ENCODE peak calls at places on chromosomes 13 and 19, in four cellular contexts. X is fibroblast of lung, R is dorsolateral prefrontal cortex, W is neural progenitor cell. H is an unnamed sample. For H3K27me3, the result is how much of the 10 kb centered on the place peaks cover.

GRCh38 chr19:18961767-18962423 is 20.9 kb upstream of the HOMER3 start:
- DNase-seq in X (no peak), R (no peak), W (peak), H (no peak)

GRCh38 chr19:2239771-2240770 is 3.4 kb downstream of the SF3A2 start:
- DNase-seq in X (peak), R (no peak), W (peak), H (no peak)

GRCh38 chr19:43699506-43700367 is 16.1 kb upstream of the IRGC start:
- DNase-seq in X (peak), R (peak), W (peak), H (no peak)

GRCh38 chr19:55070755-55071502 is 4.7 kb upstream of the EPS8L1 start:
- DNase-seq in X (peak), R (no peak), W (no peak), H (no peak)

GRCh38 chr13:92175330-92175729 is 776.9 kb downstream of the GPC5 start:
- DNase-seq in X (peak), R (no peak), W (peak), H (peak)

GRCh38 chr13:99385940-99386339 is 78.7 kb upstream of the GPR183 start:
- DNase-seq in X (no peak), R (no peak), W (no peak), H (no peak)

GRCh38 chr13:93227280-93227905 is 786 bp downstream of the GPC6 start:
- DNase-seq in X (peak), R (no peak), W (peak), H (peak)

GRCh38 chr19:22608441-22608840 is 25.7 kb upstream of the ZNF492 start:
- DNase-seq in X (no peak), R (no peak), W (no peak), H (no peak)

GRCh38 chr13:100694722-100695644 is 20.4 kb upstream of the TMTC4 start:
- DNase-seq in X (peak), R (no peak), W (peak), H (peak)

GRCh38 chr13:100302391-100302790 is 213.5 kb downstream of the PCCA start:
- DNase-seq in X (no peak), R (no peak), W (no peak), H (no peak)

GRCh38 chr13:99086869-99087129 is 108.9 kb upstream of the DOCK9 start:
- DNase-seq in X (peak), R (no peak), W (no peak), H (no peak)

GRCh38 chr19:35098413-35099049 is 17.1 kb upstream of the FXYD3 start:
- DNase-seq in X (no peak), R (no peak), W (no peak), H (no peak)

GRCh38 chr19:39031368-39032163 is 783 bp downstream of the FBXO27 start:
- DNase-seq in X (peak), R (peak), W (peak), H (peak)

GRCh38 chr19:36009220-36009619 is 607 bp upstream of the SYNE4 start:
- DNase-seq in X (peak), R (peak), W (peak), H (no peak)

GRCh38 chr13:31894931-31895330 is 136.6 kb upstream of the FRY start:
- DNase-seq in X (no peak), R (no peak), W (no peak), H (no peak)

GRCh38 chr13:80226645-80227044 is 114.3 kb downstream of the SPRY2 start:
- DNase-seq in X (no peak), R (no peak), W (no peak), H (no peak)

GRCh38 chr13:106736941-106737340 is 169.0 kb upstream of the ARGLU1 start:
- DNase-seq in X (no peak), R (no peak), W (no peak), H (no peak)

GRCh38 chr13:106734185-106734584 is 166.2 kb upstream of the ARGLU1 start:
- DNase-seq in X (no peak), R (no peak), W (no peak), H (no peak)

DNA sequence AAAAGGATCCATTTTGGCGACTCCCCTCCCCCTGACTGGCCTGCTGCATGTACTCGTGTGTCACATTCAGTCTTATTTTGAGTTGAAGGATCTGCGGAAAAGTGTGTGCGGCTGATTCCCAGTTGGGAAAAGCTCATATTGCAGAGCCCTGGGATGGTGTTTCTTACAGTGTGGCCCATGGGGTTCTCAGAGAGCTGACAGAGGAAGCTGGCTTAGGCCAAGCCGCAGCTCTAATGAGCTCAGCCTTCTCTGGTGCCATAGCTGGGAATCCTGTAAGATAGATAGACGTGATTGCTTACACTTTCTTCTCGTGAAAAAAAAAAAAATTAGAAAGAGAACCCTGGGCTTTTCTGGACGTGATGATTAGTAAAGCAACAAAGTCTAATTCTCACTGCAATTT is 170.3 kb upstream of the ARGLU1 start:
- DNase-seq in X (no peak), R (no peak), W (peak), H (no peak)
- H3K4me3 ChIP-seq in X (no peak), R (no peak), W (no peak), H (no peak)

GRCh38 chr19:56071151-56071550 is 49.9 kb downstream of the ZNF787 start:
- DNase-seq in X (no peak), R (no peak), W (peak), H (no peak)
- TF ChIP-seq CTCF in X (no peak), R (no peak), W (peak), H (peak)

GRCh38 chr19:15642807-15643206 is 2.1 kb downstream of the CYP4F3 start:
- DNase-seq in X (no peak), R (no peak), W (no peak), H (no peak)
- H3K27me3 ChIP-seq in X (under half), R (under half), W (under half), H (under half)

DNA sequence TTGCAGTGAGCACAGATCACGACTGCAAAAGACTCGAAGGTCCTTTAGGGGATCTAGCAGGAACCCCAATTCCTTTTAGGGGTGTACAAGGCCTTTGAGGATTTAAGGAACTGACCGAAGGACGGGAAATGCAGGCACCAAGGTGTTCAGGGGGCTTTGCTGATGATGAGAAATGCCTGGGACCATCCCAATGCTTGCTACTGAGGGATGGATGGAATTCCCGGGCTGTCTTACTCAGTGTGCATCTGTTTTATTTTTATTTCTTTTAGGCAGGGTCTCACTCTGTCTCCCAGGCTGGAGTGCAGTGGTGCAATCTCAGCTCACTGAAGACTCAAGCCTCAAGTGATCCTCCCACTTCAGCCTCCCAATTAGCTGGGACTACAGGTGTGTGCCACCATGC is 11.3 kb downstream of the PRR22 start:
- DNase-seq in X (no peak), R (no peak), W (no peak), H (no peak)
- H3K4me3 ChIP-seq in X (no peak), R (no peak), W (no peak), H (no peak)

DNA sequence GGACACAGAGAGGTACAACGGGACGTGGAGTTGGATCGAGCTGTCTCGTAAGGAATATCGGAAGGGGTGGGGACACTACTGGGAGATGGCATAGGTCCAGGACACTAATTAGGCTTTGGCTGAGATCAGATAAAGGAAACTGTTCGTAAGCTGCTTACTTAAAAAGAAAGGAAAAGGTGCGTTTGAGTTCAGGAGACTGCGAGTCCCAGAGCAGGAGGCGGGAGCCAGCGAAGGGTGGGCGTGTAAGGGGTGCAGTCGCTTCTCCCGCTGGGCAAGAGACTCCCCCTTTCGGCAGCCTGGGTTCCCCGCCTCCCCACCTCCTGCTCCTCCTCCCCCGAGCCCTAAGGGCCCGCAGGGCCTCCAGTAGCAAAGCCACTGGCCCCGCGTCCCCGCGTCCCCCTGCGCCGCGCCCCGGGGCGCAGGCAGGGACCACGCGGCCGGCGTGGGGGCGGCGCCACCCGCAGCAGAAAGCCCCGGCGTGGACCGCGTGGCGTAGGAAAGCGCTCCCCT is 571 bp downstream of the ABCC4 start:
- DNase-seq in X (peak), R (no peak), W (peak), H (no peak)
- TF ChIP-seq CTCF in X (peak), R (no peak), W (peak), H (peak)

GRCh38 chr19:13099073-13099999 is 3.3 kb downstream of the LYL1 start:
- DNase-seq in X (no peak), R (no peak), W (peak), H (no peak)

GRCh38 chr19:13095934-13096890 is 6.4 kb downstream of the LYL1 start:
- DNase-seq in X (no peak), R (no peak), W (peak), H (no peak)

GRCh38 chr19:13098291-13099072 is 4.2 kb downstream of the LYL1 start:
- DNase-seq in X (peak), R (no peak), W (peak), H (no peak)

GRCh38 chr19:13096968-13097330 is 5.7 kb downstream of the LYL1 start:
- DNase-seq in X (no peak), R (no peak), W (no peak), H (no peak)

GRCh38 chr19:13097331-13098258 is 5.1 kb downstream of the LYL1 start:
- DNase-seq in X (no peak), R (no peak), W (peak), H (no peak)
- H3K27me3 ChIP-seq in X (under half), R (under half), W (half or more), H (under half)

DNA sequence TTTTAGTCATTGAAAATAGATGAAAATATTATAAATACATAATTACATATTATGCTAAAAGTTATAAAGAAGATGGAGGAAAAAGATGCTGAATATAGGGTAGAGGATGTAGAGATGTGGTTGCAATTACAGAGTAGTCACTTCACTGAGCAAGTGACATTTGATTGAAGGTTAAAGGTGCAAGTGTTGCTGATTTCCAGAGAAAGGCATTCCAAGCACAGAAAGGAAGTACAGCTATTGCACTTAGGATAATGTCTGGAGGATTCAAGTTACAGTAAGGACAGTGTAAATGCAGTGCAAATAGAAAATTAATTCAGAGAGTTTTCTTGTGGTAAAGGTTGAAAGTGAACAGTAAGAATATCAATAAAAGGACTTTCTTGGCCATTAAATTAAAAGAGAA is 1721.8 kb downstream of the PCDH9 start:
- DNase-seq in X (no peak), R (no peak), W (no peak), H (no peak)
- H3K4me3 ChIP-seq in X (no peak), R (no peak), W (no peak), H (no peak)

GRCh38 chr19:49570997-49571676 is 9.2 kb downstream of the NOSIP start:
- DNase-seq in X (no peak), R (no peak), W (peak), H (no peak)
- TF ChIP-seq CTCF in X (no peak), R (no peak), W (peak), H (peak)

GRCh38 chr13:112444416-112445399 is 68.6 kb downstream of the SPACA7 start:
- DNase-seq in X (no peak), R (no peak), W (no peak), H (no peak)
- H3K27me3 ChIP-seq in X (under half), R (under half), W (under half), H (under half)